ENCODE peak calls at places on chromosomes 16 and 17, in four cellular contexts. C is breast epithelium, Z is adrenal gland, O is A549. H is an unnamed sample.
A peak's percentile ranks its signal among the peaks of the same experiment; 100 is the strongest.

GRCh38 chr17:27848941-27849340 is 44.2 kb downstream of the LYRM9 start:
- DNase-seq in Z (no peak), O (no peak), C (no peak), H (no peak)

GRCh38 chr16:75787421-75787820 is 61.1 kb upstream of the CPHXL start:
- DNase-seq in O (no peak), C (no peak), Z (no peak), H (no peak)

GRCh38 chr17:4944554-4945175 is 3.7 kb downstream of the PFN1 start:
- DNase-seq in Z (no peak), O (no peak), C (no peak), H (no peak)

GRCh38 chr17:59366773-59367656 is 35.6 kb downstream of the YPEL2 start:
- DNase-seq in O (no peak), Z (peak; percentile 55), C (peak; percentile 25), H (no peak)

GRCh38 chr17:56514264-56514663 is 79.2 kb upstream of the NOG start:
- DNase-seq in O (no peak), C (no peak), Z (no peak), H (no peak)

GRCh38 chr17:39688945-39689344 is 1.1 kb upstream of the PGAP3 start:
- DNase-seq in O (no peak), C (no peak), Z (no peak), H (no peak)

GRCh38 chr16:50692644-50692998 is 785 bp upstream of the NOD2 start:
- DNase-seq in Z (peak; percentile 8), C (no peak), O (no peak), H (no peak)

GRCh38 chr17:76422406-76422805 is 30.5 kb downstream of the UBE2O start:
- DNase-seq in C (no peak), Z (no peak), O (no peak), H (no peak)

GRCh38 chr16:67339453-67339852 is 12.8 kb downstream of the LRRC36 start:
- DNase-seq in Z (no peak), O (peak; percentile 45), C (no peak), H (no peak)

GRCh38 chr17:40369923-40370322 is 5.4 kb upstream of the GJD3 start:
- DNase-seq in O (no peak), Z (no peak), C (no peak), H (no peak)

GRCh38 chr16:29806096-29806579 is at the start of gene MAZ:
- DNase-seq in Z (peak; percentile 96), C (no peak), O (peak; percentile 96), H (peak; percentile 96)

GRCh38 chr17:57097832-57098421 is 12.9 kb downstream of the AKAP1 start:
- DNase-seq in Z (peak; percentile 78), C (no peak), O (no peak), H (no peak)

GRCh38 chr16:81105946-81106345 is 9.8 kb upstream of the GCSH start:
- DNase-seq in C (no peak), O (no peak), Z (no peak), H (no peak)

GRCh38 chr16:79482011-79482410 is 118.5 kb downstream of the MAF start:
- DNase-seq in Z (no peak), C (no peak), O (no peak), H (no peak)

GRCh38 chr17:78798695-78799559 is 16.9 kb upstream of the CYTH1 start:
- DNase-seq in Z (no peak), O (peak; percentile 45), C (no peak), H (peak; percentile 48)

GRCh38 chr17:18857864-18858566 is at the start of gene PRPSAP2:
- DNase-seq in Z (peak; percentile 97), C (peak; percentile 92), O (peak; percentile 97), H (peak; percentile 98)
- TF ChIP-seq POLR2A in Z (no peak), C (no peak), O (peak; percentile 70), H (no peak)

DNA sequence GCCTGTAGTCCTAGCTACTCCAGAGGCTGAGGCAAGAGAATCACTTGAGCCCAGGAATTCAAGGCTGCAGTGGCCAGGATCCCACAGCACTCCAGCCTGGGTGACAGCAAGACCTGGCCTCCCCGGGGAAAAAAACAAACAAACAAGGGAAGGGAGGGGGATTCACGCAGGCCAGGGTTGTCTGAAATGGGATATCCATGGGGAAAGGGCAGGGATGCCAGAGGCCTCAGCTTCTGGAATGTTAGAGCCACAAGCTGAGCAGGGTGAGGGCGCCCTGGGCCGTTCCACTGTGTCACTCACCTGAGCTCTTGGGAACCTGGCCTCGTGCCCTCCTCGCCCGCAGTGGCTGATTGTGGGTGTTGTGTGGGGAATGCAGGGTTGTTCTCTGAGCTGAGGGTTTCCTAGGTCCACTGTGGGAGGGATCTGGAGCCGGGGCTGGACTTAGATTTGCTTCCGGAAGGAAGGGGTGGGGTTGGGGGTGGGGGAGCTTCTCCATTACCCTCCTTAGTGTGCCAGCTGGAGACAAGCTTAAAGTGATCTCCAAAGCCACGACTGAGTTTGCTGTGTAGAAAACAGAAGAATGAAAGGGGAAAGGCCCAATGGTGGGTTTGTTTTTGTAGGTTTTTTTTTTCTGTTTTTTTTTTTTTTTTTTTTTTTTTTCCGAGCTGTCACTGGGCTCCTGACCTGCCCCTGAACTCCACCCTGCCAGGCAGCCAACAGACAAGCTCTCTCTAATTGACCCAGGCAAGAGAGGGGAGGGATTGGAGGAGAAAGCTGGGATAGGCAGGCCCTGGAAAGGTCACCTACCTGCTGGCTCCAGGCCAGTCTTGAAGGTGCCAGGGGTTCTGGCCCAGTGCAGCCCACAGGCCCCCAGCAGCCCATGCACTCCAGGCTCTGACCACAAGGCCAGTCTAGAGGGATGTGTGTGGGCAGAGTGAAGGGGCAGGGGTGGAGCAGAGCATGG is at the start of gene SULT1A1:
- DNase-seq in Z (peak; percentile 83), C (peak; percentile 66), O (no peak), H (no peak)
- TF ChIP-seq POLR2A in Z (no peak), C (no peak), O (no peak), H (no peak)

DNA sequence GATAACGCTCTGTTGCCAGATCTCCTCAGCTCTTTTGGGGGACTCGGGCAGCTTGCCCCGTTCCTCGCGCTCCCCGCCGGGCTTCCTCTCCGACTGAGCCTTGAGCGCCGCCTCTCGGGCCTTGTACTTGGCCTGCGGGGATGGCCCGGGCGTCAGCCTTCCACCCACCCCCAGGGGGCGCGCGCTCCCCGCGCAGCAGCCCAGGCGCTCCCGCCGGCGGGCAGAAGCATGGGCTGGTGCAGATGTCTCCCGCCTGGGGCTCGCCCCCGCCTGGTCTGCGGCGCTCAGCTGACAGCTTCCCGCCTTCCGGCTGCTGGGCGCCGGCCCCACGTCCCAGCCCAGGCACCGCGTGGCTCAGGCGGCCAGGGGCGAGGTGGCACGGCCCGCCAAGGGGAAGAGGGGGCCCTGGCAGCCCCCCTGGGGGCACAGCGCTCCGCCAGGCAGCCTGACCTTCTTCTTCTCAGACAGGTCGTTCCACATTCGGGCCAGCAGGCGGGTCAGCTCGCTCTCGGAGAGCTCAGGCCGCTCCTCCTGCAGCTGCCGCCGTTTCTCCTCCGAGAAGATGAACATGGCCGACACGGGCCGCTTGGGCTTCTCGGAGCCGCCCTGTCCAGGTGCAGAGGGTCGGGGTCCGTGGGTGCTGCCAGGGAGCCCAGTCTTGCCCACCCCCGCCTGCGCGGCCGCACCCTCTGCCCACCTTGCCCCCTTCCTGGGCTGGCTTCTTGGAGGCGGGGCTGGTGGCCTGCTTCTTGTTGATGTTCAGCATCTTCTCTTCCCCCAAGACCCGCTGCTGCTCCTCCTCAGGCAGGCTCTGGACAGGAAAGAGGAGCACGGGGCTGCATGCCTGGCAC is 8.9 kb downstream of the UBTF start:
- DNase-seq in Z (peak; percentile 88), C (peak; percentile 56), O (peak; percentile 84), H (peak; percentile 96)
- TF ChIP-seq POLR2A in Z (no peak), C (no peak), O (no peak), H (peak; percentile 49)

GRCh38 chr16:28064150-28064549 is 636 bp upstream of the GSG1L start:
- DNase-seq in O (no peak), C (no peak), Z (no peak), H (no peak)
- TF ChIP-seq POLR2A in O (no peak), C (no peak), Z (no peak), H (no peak)

DNA sequence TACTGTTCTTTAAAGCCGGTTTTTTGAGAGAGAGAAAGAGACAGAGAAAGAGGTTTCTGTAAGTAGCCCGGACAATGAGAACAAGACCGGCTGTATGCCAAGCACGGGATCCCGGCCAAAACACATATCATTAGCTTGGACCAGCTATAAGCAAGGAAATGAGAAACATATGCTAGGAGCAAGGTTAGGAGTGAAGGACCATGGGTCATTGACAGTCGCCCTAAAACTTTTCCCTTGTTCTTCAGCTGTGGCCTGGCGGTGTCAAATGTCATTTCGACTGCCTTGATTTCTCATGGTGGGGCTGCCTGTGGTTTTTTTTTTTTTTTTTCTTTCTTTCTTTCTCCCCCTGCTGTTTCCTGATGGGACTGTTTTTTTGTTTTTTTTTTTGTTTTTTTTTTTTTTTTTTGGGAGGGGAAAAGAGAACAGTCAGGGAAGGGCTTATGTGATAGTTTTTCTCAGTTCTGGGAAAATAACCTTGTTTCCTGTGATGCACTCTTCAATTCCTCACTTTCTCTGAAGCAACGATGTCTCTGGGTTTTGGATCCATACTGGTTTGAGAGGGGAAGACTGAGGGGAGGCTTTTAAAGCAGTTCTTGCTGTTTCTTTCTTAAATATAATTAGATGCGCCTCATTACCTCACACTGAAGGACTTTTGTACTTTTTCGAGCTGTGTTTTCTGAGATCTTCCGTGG is 124.8 kb upstream of the ZFHX3 start:
- DNase-seq in C (peak; percentile 71), O (no peak), Z (peak; percentile 58), H (no peak)
- TF ChIP-seq POLR2A in C (no peak), O (no peak), Z (no peak), H (no peak)

GRCh38 chr16:3003582-3004270 is 9.0 kb upstream of the CLDN9 start:
- DNase-seq in Z (peak; percentile 99), O (peak; percentile 100), C (peak; percentile 98), H (peak; percentile 100)
- TF ChIP-seq POLR2A in Z (no peak), O (peak; percentile 26), C (no peak), H (peak; percentile 40)

DNA sequence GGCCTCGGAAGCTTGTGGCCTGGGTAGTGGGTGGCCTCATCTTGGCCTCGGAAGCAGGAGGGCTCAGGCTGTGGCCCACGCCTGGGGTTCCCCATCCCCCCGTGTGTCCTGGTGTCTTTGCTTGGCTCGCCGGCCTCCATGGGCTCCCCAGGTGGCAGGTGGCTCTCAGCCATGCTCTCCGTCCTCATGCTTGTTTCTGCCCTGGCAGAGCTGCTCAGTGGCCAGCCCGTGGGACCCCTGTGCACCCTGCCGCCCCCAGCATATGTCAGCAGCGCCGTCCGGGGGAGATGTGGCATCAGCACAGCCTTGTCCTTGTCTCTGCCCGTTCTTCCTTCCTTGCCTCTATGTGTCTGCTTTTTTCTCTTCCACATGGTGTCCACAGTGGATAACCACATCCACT is 38.5 kb downstream of the TBCD start:
- DNase-seq in O (no peak), Z (no peak), C (no peak), H (no peak)
- TF ChIP-seq POLR2A in O (no peak), Z (no peak), C (no peak), H (no peak)

GRCh38 chr17:81683208-81683583 is 401 bp downstream of the ARL16 start:
- DNase-seq in O (no peak), Z (no peak), C (no peak), H (no peak)

GRCh38 chr17:81684442-81684911 is 666 bp downstream of the HGS start:
- DNase-seq in C (no peak), Z (peak; percentile 79), O (no peak), H (no peak)

GRCh38 chr17:81685108-81685507 is 1.3 kb downstream of the HGS start:
- DNase-seq in C (no peak), Z (peak; percentile 69), O (no peak), H (peak; percentile 21)

GRCh38 chr17:81682565-81683207 is 911 bp downstream of the ARL16 start:
- DNase-seq in Z (no peak), O (no peak), C (no peak), H (peak; percentile 44)

GRCh38 chr17:81683584-81684441 is at the start of the genes ARL16 and HGS:
- DNase-seq in C (peak; percentile 99), Z (peak; percentile 98), O (peak; percentile 100), H (peak; percentile 100)
- TF ChIP-seq POLR2A in C (no peak), Z (peak; percentile 52), O (peak; percentile 62), H (peak; percentile 74)